ENCODE peak calls at places on chromosomes 12 and 14, in four cellular contexts. One of them, this sample, is unnamed.

GRCh38 chr12:113200016-113200797 is 14.7 kb downstream of the RITA1 start:
- DNase-seq in upper lobe of right lung: no peak
- DNase-seq in HCEC 1CT: no peak
- DNase-seq in psoas muscle: no peak
- DNase-seq in this sample: no peak

GRCh38 chr14:73686901-73687300 is 27.3 kb downstream of the PNMA1 start:
- DNase-seq in upper lobe of right lung: no peak
- DNase-seq in psoas muscle: no peak
- DNase-seq in HCEC 1CT: no peak
- DNase-seq in this sample: no peak

GRCh38 chr12:3882896-3883564 is 9.8 kb upstream of the PARP11 start:
- DNase-seq in upper lobe of right lung: no peak
- DNase-seq in HCEC 1CT: peak
- DNase-seq in psoas muscle: no peak
- DNase-seq in this sample: peak

GRCh38 chr12:3622732-3623690 is 129.9 kb downstream of the CRACR2A start:
- DNase-seq in upper lobe of right lung: no peak
- DNase-seq in HCEC 1CT: no peak
- DNase-seq in psoas muscle: no peak
- DNase-seq in this sample: no peak

GRCh38 chr14:59354666-59355065 is 110.5 kb downstream of the GPR135 start:
- DNase-seq in psoas muscle: no peak
- DNase-seq in HCEC 1CT: peak
- DNase-seq in upper lobe of right lung: no peak
- DNase-seq in this sample: no peak

GRCh38 chr14:27688823-27689444 is 1077.7 kb upstream of the FOXG1 start:
- DNase-seq in upper lobe of right lung: no peak
- DNase-seq in HCEC 1CT: no peak
- DNase-seq in psoas muscle: no peak
- DNase-seq in this sample: no peak

GRCh38 chr14:77883479-77884238 is 83.8 kb downstream of the ADCK1 start:
- DNase-seq in psoas muscle: peak
- DNase-seq in upper lobe of right lung: no peak
- DNase-seq in HCEC 1CT: no peak
- DNase-seq in this sample: no peak

GRCh38 chr12:13435535-13435934 is 239.0 kb downstream of the EMP1 start:
- DNase-seq in upper lobe of right lung: no peak
- DNase-seq in HCEC 1CT: no peak
- DNase-seq in psoas muscle: no peak
- DNase-seq in this sample: no peak

GRCh38 chr14:75542585-75543091 is 20.4 kb downstream of the BATF start:
- DNase-seq in upper lobe of right lung: peak
- DNase-seq in psoas muscle: peak
- DNase-seq in HCEC 1CT: no peak
- DNase-seq in this sample: no peak

GRCh38 chr12:47032644-47033043 is 46.8 kb upstream of the PCED1B start:
- DNase-seq in HCEC 1CT: peak
- DNase-seq in upper lobe of right lung: no peak
- DNase-seq in psoas muscle: no peak
- DNase-seq in this sample: peak

This sample was measured in RKO.